ENCODE peak calls at places on chromosomes 16 and 17, in ten cellular contexts. W is A549; N is HepG2; M is CD8-positive, alpha-beta T cell; G is foreskin keratinocyte; Y is body of pancreas; H is left lung; V is GM23338; S is Panc1; A is right lobe of liver. X is an unnamed sample.

GRCh38 chr16:53457670-53458069 is 23.4 kb downstream of the RBL2 start:
- ATAC-seq in V (no peak), M (peak; percentile 70), S (no peak), Y (no peak), W (no peak), A (peak; percentile 68), N (no peak), G (no peak), H (peak; percentile 37), X (no peak)

GRCh38 chr17:73958453-73958852 is 245.0 kb upstream of the RPL38 start:
- ATAC-seq in A (no peak), W (no peak), V (no peak), G (no peak), M (no peak), S (no peak), Y (no peak), N (no peak), H (no peak), X (no peak)

GRCh38 chr16:3780570-3780969 is 63.2 kb upstream of the TRAP1 start:
- ATAC-seq in A (peak; percentile 65), H (no peak), N (peak; percentile 36), M (peak; percentile 71), G (no peak), Y (peak; percentile 35), S (peak; percentile 75), W (peak; percentile 69), V (no peak), X (no peak)

GRCh38 chr17:9705745-9706144 is 60.4 kb downstream of the USP43 start:
- ATAC-seq in V (no peak), A (peak; percentile 87), G (no peak), N (no peak), W (no peak), M (no peak), Y (no peak), S (no peak), H (no peak), X (no peak)

GRCh38 chr16:49986351-49987124 is 38.5 kb upstream of the CNEP1R1 start:
- ATAC-seq in M (no peak), V (peak; percentile 43), H (no peak), A (no peak), W (no peak), Y (no peak), G (no peak), S (peak; percentile 78), N (peak; percentile 74), X (no peak)

GRCh38 chr16:819336-819735 is 18.8 kb upstream of the GNG13 start:
- ATAC-seq in W (no peak), G (no peak), N (no peak), H (no peak), S (no peak), V (no peak), Y (no peak), A (no peak), M (peak; percentile 94), X (no peak)

GRCh38 chr17:15502315-15503112 is 35.1 kb upstream of the CDRT4 start:
- ATAC-seq in S (peak; percentile 95), V (peak; percentile 96), H (peak; percentile 98), A (peak; percentile 92), M (peak; percentile 78), G (peak; percentile 94), N (peak; percentile 80), W (peak; percentile 89), Y (peak; percentile 85), X (peak; percentile 93)

GRCh38 chr17:65345261-65346060 is 208.3 kb downstream of the RGS9 start:
- ATAC-seq in A (no peak), W (no peak), M (peak; percentile 52), G (no peak), H (no peak), Y (no peak), S (no peak), N (no peak), V (no peak), X (no peak)

GRCh38 chr16:70419384-70420327 is 19.2 kb downstream of the ST3GAL2 start:
- ATAC-seq in N (peak; percentile 24), M (peak; percentile 34), Y (no peak), V (no peak), G (no peak), H (no peak), S (no peak), W (no peak), A (peak; percentile 71), X (no peak)

GRCh38 chr16:70418993-70419318 is 19.9 kb downstream of the ST3GAL2 start:
- ATAC-seq in H (no peak), N (peak; percentile 17), M (peak; percentile 29), S (no peak), Y (no peak), W (no peak), G (no peak), V (no peak), A (no peak), X (no peak)

GRCh38 chr16:70417661-70418060 is 21.2 kb downstream of the ST3GAL2 start:
- ATAC-seq in H (no peak), W (no peak), A (no peak), M (no peak), G (no peak), S (no peak), Y (no peak), V (no peak), N (peak; percentile 29), X (no peak)

GRCh38 chr16:70418274-70418992 is 20.5 kb downstream of the ST3GAL2 start:
- ATAC-seq in A (no peak), N (peak; percentile 25), V (peak; percentile 39), H (no peak), M (peak; percentile 48), G (no peak), S (no peak), Y (no peak), W (no peak), X (no peak)

DNA sequence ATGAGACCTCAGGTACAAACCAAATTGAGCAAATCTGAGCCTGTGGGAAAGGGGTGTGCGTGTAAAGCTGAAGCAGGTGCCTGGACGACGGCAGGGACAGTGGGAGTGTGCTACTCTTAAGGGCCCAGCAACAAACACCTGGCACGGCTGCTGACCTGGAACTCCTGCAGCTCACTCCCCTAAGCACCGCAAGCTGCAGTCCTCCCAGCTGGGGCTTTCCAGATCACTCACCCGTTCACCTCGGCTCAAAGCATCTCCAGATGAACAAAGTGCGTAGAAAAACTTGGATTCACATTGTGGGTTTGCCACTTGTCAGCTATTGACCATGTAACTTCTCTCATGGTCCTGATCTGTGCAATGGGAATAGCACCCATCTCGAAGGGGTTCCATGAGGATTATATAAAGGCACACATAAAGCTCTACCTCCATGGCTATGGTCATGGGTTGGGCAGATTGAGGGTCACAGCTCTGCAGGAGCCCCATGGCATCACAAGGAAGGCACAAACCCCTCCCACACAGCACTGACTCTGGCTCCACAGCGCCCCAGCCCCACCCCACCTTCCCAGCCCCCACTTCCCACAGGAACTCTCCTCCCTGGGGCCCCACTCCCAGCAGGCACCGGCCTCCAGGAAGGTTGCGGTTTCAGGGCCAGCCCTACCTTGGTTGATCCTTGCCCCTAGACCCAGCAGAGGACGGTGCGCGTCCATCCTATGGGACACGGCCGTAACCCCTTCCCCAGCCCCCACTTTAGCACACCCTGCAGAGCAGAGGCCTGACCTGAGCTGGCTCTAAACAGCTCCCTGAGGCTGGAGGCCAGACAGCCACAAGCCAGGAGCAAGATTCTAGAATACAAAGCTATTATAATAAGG is 21.9 kb downstream of the ST3GAL2 start:
- ATAC-seq in G (no peak), V (peak; percentile 13), N (peak; percentile 81), A (no peak), S (no peak), H (no peak), W (no peak), Y (no peak), M (no peak), X (no peak)
- H3K27ac ChIP-seq in G (no peak overlapping the region), V (peak overlapping the region; percentile 14), N (peak overlapping the region; percentile 50), A (no peak overlapping the region), S (peak overlapping the region; percentile 65), H (no peak overlapping the region), W (peak overlapping the region; percentile 43), Y (no peak overlapping the region), M (no peak overlapping the region), X (no peak overlapping the region)

GRCh38 chr17:77636835-77637806 is 321.4 kb upstream of the TNRC6C start:
- ATAC-seq in S (no peak), Y (no peak), G (no peak), M (no peak), W (no peak), A (no peak), N (no peak), H (no peak), V (peak; percentile 40), X (no peak)

GRCh38 chr17:77632619-77633018 is 325.9 kb upstream of the TNRC6C start:
- ATAC-seq in N (no peak), A (no peak), W (no peak), Y (no peak), G (no peak), S (no peak), M (no peak), H (no peak), V (no peak), X (no peak)

GRCh38 chr17:77635176-77635575 is 323.3 kb upstream of the TNRC6C start:
- ATAC-seq in H (no peak), N (no peak), Y (no peak), W (no peak), V (peak; percentile 32), G (no peak), M (no peak), A (no peak), S (no peak), X (no peak)

GRCh38 chr17:77637807-77638182 is 320.7 kb upstream of the TNRC6C start:
- ATAC-seq in H (no peak), N (no peak), V (peak; percentile 36), Y (no peak), G (no peak), S (no peak), A (no peak), W (no peak), M (no peak), X (no peak)

GRCh38 chr17:77634710-77635109 is 323.8 kb upstream of the TNRC6C start:
- ATAC-seq in M (no peak), W (no peak), S (no peak), V (no peak), N (no peak), G (no peak), H (no peak), Y (no peak), A (no peak), X (no peak)
- TF ChIP-seq CTCF in M (no peak), W (no peak), S (no peak), V (no peak), N (no peak), G (no peak), H (no peak), Y (no peak), A (no peak), X (no peak)

GRCh38 chr17:67833134-67833533 is 7.8 kb downstream of the BPTF start:
- ATAC-seq in V (no peak), M (no peak), S (no peak), H (no peak), W (no peak), N (no peak), A (no peak), Y (no peak), G (no peak), X (no peak)

GRCh38 chr17:67836205-67836987 is 11.1 kb downstream of the BPTF start:
- ATAC-seq in V (no peak), W (peak; percentile 35), N (no peak), H (no peak), G (peak; percentile 44), Y (no peak), A (no peak), M (no peak), S (no peak), X (no peak)

GRCh38 chr17:67834634-67835033 is 9.3 kb downstream of the BPTF start:
- ATAC-seq in H (no peak), A (no peak), G (no peak), Y (no peak), S (no peak), M (no peak), W (no peak), V (no peak), N (no peak), X (no peak)

GRCh38 chr17:67831268-67831667 is 6.0 kb downstream of the BPTF start:
- ATAC-seq in S (no peak), A (no peak), W (no peak), H (peak; percentile 21), N (peak; percentile 24), M (no peak), V (no peak), G (no peak), Y (no peak), X (no peak)

DNA sequence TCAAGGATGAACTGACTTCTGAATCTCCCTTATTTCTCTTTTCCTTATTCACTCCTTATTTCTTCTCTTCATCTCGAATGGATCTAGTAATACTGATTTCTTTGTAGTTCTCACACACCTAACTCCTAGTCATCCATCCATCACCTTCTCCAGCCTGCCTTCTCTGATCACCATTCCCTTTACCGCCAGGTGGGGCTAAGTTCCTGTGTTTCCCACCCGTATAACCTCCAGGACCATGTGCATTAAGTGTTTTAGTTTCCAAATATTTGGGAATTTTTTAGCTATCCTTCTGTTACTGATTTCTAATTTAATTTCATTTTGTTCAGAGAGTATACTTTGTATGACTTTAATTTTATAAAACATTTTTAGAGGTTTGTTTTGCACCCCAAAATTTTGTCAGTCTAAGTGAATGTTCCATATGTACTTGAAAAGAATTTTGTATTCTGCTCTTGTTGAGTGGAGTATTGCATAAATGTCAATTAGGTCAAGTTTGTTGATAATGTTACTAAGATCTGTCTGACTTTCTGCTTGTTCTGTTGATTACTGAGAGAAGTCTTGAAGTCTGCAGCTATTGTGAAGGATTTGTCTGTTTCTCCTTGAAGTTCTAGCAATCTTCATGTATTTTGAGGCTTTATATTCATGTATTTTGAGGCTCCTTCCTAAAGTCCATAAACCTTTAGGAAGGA is 8.8 kb downstream of the BPTF start:
- ATAC-seq in V (peak; percentile 84), W (no peak), H (peak; percentile 24), N (peak; percentile 42), M (no peak), A (no peak), Y (no peak), S (no peak), G (no peak), X (no peak)
- H3K27ac ChIP-seq in V (no peak overlapping the region), W (no peak overlapping the region), H (no peak overlapping the region), N (no peak overlapping the region), M (no peak overlapping the region), A (no peak overlapping the region), Y (no peak overlapping the region), S (no peak overlapping the region), G (no peak overlapping the region), X (no peak overlapping the region)

GRCh38 chr17:44780845-44781480 is 22.2 kb downstream of the ADAM11 start:
- ATAC-seq in G (no peak), Y (no peak), S (no peak), H (no peak), N (no peak), W (no peak), A (no peak), V (no peak), M (no peak), X (no peak)

GRCh38 chr17:44780161-44780560 is 21.4 kb downstream of the ADAM11 start:
- ATAC-seq in S (no peak), A (no peak), N (no peak), M (no peak), H (no peak), Y (no peak), G (no peak), W (no peak), V (no peak), X (no peak)

GRCh38 chr17:44779211-44780025 is 20.6 kb downstream of the ADAM11 start:
- ATAC-seq in Y (peak; percentile 31), G (peak; percentile 17), A (peak; percentile 50), V (peak; percentile 6), M (peak; percentile 22), N (peak; percentile 37), S (peak; percentile 61), H (peak; percentile 45), W (peak; percentile 45), X (peak; percentile 28)

GRCh38 chr17:44782349-44782850 is 23.6 kb downstream of the ADAM11 start:
- ATAC-seq in G (no peak), S (no peak), H (no peak), V (no peak), A (no peak), M (no peak), W (no peak), Y (no peak), N (no peak), X (no peak)

DNA sequence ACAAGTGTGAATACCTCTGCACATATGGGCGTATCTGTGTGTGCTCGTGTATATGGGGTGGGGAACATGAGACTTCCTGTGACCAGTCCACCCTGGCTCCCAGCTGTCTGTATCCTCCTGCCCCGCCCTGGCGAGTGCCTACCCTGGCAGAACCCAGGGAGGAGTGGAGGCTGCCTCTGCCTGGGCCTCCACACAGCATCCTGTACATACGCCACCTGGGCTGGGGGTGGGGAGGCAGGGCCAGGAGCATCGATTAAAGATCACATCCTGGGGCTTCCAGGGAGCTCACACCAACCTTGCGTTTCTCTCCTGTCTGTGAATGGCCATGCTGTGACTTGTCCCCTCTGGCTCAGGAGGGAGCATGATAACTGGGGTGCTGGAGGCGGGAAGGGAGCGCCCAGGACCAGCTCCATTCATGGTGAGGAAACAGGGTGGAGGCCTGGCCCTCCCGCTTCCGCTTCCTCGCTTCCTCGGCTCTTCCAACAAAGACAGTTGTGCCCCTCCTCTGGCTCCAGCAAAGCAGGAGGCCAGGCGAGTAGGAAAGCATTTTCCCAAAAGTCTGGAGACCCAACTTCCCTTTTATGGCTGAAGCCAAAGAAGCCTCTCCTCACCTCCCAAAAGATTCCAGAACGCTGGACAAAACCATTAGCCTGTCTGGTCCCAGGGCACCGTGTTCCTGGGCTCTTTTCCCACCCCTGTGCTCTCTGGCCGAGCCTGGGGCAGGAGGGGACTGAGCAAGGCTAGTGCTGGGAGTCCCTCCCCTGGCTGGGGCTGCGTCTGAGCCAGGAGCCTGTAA is 23.0 kb downstream of the ADAM11 start:
- ATAC-seq in M (no peak), W (no peak), H (no peak), N (peak; percentile 51), Y (no peak), G (no peak), A (no peak), V (peak; percentile 59), S (no peak), X (no peak)
- TF ChIP-seq CTCF in M (no peak), W (no peak), H (no peak), N (no peak), Y (no peak), G (no peak), A (no peak), V (no peak), S (no peak), X (no peak)

X was measured in gastroesophageal sphincter.